ENCODE peak calls at places on chromosome 19, in eight cellular contexts. U is IMR-90, X is astrocyte, J is endothelial cell of umbilical vein, L is transverse colon, S is HL-60, K is esophagus squamous epithelium, B is uterus. R is an unnamed sample.

GRCh38 chr19:8611890-8612806 is 1.6 kb upstream of the ADAMTS10 start:
- DNase-seq in U (peak), L (peak), X (peak), S (no peak), B (peak), K (no peak), J (peak), R (no peak)

GRCh38 chr19:21947775-21948174 is 63.0 kb downstream of the ZNF208 start:
- DNase-seq in L (no peak), U (no peak), S (peak), J (no peak), K (no peak), X (peak), B (no peak), R (no peak)

GRCh38 chr19:5680083-5680436 is 256 bp downstream of the MICOS13 start:
- DNase-seq in L (peak), S (peak), K (no peak), X (no peak), U (peak), J (no peak), B (no peak), R (no peak)

GRCh38 chr19:3481241-3482090 is 1.1 kb upstream of the SMIM24 start:
- DNase-seq in L (no peak), X (no peak), B (no peak), S (no peak), J (no peak), K (no peak), U (no peak), R (no peak)

GRCh38 chr19:13234518-13234917 is 84.3 kb downstream of the IER2 start:
- DNase-seq in B (peak), L (peak), U (no peak), S (no peak), J (no peak), X (no peak), K (no peak), R (peak)

GRCh38 chr19:1862424-1863307 is 713 bp downstream of the KLF16 start:
- DNase-seq in U (no peak), X (no peak), K (no peak), B (no peak), S (peak), L (peak), J (no peak), R (no peak)

GRCh38 chr19:50238043-50238442 is 34.6 kb downstream of the MYH14 start:
- DNase-seq in K (no peak), X (no peak), L (no peak), U (no peak), J (no peak), S (no peak), B (no peak), R (no peak)

GRCh38 chr19:11982526-11982925 is 17.7 kb downstream of the ZNF763 start:
- DNase-seq in U (no peak), K (no peak), X (no peak), L (no peak), B (no peak), J (no peak), S (no peak), R (peak)

DNA sequence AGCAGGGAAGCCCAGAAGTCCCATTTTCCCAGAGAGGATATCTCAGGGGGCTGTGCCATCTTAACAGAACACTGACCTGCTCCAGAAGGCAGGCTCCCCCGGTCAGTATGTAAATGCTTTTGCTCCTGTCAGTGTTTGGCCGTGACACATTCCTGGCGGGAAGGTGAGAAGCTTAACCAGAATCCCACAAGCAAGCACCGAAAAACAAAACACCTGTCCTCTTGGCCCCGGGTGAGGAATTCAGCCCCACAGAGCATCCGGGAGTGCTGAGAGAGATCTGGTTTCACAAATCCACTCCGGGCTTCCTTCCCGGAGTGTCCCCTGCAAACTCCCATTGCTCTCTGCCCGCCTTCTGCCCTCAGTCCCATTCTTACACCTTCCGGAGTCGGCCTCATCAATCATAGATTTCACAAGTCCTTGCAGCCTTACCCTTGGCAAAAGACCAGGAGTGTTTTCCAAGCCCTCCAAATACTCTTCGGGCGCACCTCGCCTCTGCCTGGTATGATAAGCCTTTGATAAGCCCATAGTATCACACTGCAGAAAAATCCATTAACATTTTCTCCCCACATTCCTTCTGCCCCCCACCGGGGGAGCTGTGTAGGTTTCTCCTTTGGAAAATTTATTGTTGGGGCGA is 12.2 kb downstream of the TPM4 start:
- DNase-seq in L (no peak), J (no peak), K (no peak), S (no peak), X (peak), B (peak), U (no peak), R (no peak)
- TF ChIP-seq CTCF in L (peak), J (no peak), K (no peak), S (no peak), X (peak), B (no peak), U (no peak), R (no peak)

GRCh38 chr19:47271949-47272348 is 2.7 kb upstream of the INAFM1 start:
- DNase-seq in U (no peak), S (no peak), K (no peak), X (no peak), L (no peak), J (no peak), B (no peak), R (no peak)
- H3K27ac ChIP-seq in U (no peak), S (peak), K (peak), X (no peak), L (peak), J (no peak), B (peak), R (peak)

DNA sequence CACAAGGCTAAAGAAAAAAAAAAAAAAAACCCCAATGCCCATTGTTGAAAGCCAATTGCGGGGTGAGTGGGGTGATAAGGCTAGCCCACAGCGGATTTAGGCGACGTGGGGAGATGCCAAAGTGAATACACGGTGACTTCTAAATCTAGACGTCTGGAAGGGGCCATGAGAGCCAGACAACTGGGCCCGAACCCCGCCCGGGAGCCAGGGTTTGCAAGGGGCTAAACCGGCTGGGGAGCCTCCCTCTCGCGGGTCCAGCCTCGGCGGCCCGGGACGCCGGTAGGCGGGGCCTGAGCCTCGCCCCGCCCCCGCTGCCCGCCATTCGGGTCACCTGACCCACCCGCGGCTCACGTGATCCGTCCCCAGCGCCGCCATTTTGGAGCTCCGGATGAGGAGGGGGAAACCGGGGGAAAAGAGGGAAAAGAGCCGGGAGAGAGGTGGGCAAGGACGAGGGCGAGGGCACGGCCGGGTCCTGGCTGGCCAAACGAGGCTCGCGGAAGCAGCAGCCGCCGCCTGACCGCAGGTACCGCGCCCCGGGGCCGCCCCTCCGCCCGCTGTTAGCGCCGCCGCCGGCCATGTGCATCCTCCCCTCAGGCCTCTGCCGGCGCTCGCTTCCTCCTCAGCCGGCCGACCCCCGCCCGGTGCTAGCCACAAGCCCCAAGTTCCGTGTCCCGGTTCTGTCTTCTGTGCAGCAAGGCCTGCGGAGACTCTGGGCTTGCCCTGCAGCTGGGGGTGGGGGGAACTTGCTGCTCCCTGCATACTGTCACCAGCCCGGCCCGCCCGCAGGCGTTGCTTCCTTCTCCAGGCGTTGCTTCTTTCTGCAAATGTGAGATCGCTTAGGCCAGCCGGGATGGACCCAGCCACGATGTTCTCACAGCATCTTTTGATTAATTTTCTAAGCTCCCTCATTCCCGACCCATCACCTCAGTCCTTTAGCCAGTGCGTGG is at the start of gene ZNF507:
- DNase-seq in X (peak), B (peak), L (peak), S (peak), J (peak), K (no peak), U (peak), R (peak)
- TF ChIP-seq CTCF in X (no peak), B (no peak), L (no peak), S (no peak), J (no peak), K (no peak), U (peak), R (peak)

GRCh38 chr19:488505-489417 is 7.5 kb upstream of the MADCAM1 start:
- DNase-seq in K (peak), J (peak), X (peak), L (peak), S (peak), B (peak), U (peak), R (peak)
- H3K27ac ChIP-seq in K (peak), J (peak), X (peak), L (peak), S (peak), B (peak), U (peak), R (peak)

GRCh38 chr19:29662604-29663404 is 2.5 kb upstream of the PLEKHF1 start:
- DNase-seq in S (no peak), L (peak), K (no peak), X (peak), J (peak), B (peak), U (peak), R (peak)
- TF ChIP-seq CTCF in S (no peak), L (no peak), K (no peak), X (no peak), J (no peak), B (no peak), U (no peak), R (no peak)

DNA sequence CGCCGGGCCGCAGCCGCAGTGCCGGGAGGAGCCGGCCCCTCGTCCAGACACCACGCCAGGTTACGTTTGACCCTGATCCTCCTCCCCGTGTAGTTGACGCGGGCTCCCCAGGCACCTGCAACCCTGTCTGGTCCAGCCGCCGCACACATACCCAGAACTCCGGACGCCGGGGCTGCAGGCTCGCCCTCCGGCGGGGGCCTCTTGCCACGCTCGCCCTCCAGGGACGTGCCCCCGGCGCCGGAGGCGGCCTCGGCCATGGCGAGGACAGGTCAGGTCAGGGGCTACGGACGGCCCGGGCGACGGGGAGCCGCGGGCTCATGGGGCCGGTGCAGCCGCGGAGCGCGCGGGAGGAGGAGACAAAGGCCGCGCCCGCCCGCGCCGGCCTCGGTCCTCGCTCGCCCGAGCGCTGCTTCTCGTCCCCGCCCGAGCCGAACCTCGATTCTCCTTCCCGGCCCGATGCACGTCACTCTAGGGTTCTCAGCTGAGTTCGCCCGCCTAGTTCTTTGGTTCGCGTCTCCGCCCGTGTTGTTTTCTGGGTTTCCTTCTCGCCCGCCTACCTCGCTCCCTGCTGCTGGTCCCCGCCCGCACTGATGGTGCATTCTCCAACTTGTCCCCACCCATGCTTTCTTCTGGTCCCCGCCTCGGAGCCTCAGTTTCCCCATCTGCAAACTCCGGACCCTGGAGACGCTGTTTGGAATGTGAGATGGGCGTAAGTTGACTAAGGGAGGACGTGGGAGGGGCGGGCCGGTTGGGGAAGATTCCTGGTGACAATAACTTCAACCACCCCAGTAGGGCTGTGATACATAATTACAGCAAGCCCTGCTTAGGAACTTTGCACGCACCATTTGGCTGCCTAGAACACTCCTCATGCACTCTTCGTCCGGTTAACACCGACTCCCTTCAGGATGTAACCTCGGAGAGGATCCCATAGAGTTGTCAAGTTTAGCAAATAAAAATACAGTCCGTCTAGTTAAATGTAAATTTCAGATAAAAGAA is at the start of gene ANO8:
- DNase-seq in U (peak), J (peak), X (peak), L (peak), S (peak), B (peak), K (peak), R (peak)
- H3K27ac ChIP-seq in U (peak), J (no peak), X (peak), L (peak), S (no peak), B (peak), K (peak), R (peak)

DNA sequence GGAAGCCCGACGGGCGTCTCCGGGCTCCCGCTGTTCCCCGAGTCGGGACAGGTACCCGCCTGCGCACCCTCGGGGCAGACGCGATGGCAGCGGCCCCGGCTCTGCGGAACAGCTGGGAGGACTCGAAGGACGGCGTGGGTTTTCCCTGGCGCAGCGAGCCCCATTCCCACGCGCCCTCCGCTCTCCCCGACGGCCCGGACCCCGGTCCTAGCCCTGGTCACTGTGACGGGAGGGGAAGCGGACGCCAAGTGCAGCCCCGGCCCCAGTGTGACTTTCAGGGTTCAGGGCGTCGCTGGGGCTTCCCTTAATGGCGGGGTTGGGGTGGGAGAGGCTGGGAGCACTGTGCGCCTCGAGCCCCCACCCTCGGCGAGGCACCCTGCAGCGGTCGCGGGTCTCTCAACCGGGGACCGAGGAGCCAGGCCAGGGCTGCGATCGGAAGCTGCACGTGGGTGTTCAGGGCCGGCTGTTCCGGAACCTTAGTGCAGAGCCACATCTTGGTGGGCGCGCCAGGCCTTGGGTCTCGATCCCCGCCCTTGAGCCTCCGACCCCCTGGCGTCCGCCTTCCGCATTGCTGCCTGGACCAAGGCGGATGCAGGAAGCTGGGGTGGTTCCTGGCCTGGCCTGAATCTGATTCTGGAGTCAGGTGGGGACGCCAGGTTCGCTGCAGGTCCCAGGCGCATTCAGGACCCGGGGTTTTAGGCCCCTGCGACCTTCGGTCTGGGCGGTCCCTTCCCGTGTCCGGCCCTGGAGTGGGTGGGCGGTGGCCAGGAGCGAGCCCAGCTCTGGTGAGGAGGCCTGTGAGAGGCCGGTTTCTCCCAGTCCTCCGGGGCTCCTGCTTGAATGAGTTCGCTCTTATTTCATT is 3.5 kb downstream of the LGALS7B start:
- DNase-seq in S (no peak), L (peak), B (no peak), J (no peak), X (no peak), K (no peak), U (no peak), R (no peak)
- TF ChIP-seq CTCF in S (no peak), L (peak), B (no peak), J (peak), X (no peak), K (peak), U (no peak), R (no peak)

GRCh38 chr19:19120308-19121156 is 17.7 kb downstream of the TMEM161A start:
- DNase-seq in J (peak), X (peak), K (no peak), B (peak), U (peak), S (peak), L (peak), R (peak)

GRCh38 chr19:19126102-19126501 is 12.2 kb downstream of the TMEM161A start:
- DNase-seq in U (no peak), L (no peak), S (no peak), X (no peak), J (no peak), B (no peak), K (no peak), R (no peak)

GRCh38 chr19:19121371-19121770 is 16.9 kb downstream of the TMEM161A start:
- DNase-seq in K (no peak), J (no peak), B (no peak), S (no peak), L (no peak), U (no peak), X (no peak), R (no peak)

GRCh38 chr19:19123386-19123785 is 14.9 kb downstream of the TMEM161A start:
- DNase-seq in L (no peak), K (no peak), B (no peak), X (no peak), S (no peak), J (no peak), U (no peak), R (no peak)

DNA sequence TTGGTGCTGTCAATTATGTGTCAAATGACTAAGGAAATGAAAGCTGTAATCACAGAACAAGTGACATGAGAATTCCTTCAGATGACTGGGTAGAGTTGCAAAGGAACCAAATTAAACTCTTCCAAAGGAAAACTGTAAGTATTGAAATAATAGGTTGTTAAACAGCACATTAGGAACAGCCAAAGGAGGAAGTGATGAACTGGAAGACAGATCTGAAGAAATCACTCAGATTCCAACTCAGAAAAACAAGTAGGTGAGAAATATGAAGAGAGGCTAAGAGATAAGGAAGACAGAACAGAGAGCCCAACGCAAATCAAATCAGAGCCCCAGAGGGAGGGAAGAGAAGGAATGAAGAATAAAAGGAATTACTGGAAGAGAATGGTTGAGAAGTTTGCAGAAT is 15.4 kb downstream of the TMEM161A start:
- DNase-seq in X (no peak), S (no peak), B (no peak), L (no peak), J (no peak), U (no peak), K (no peak), R (no peak)
- H3K27ac ChIP-seq in X (no peak), S (no peak), B (no peak), L (no peak), J (no peak), U (no peak), K (no peak), R (no peak)

GRCh38 chr19:51346742-51347141 is 4.8 kb upstream of the VSIG10L start:
- DNase-seq in U (no peak), X (no peak), S (no peak), K (no peak), J (no peak), L (no peak), B (no peak), R (no peak)
- TF ChIP-seq CTCF in U (no peak), X (no peak), S (no peak), K (no peak), J (no peak), L (no peak), B (no peak), R (no peak)

R was measured in RWPE1.